ENCODE peak calls at places on chromosomes 12 and 14, in eight cellular contexts. R is brain microvascular endothelial cell, Z is DND-41, P is mammary epithelial cell, J is heart right ventricle, E is upper lobe of right lung, N is hepatocyte, X is mesendoderm. Y is an unnamed sample.

GRCh38 chr12:1034243-1034642 is 43.2 kb downstream of the ERC1 start:
- DNase-seq in Z (no peak), X (no peak), E (no peak), P (no peak), J (no peak), N (no peak), R (no peak), Y (no peak)

GRCh38 chr12:120851939-120852338 is 52.2 kb downstream of the SPPL3 start:
- DNase-seq in Z (no peak), J (no peak), E (no peak), P (no peak), R (no peak), X (no peak), N (no peak), Y (no peak)

GRCh38 chr14:55099741-55100140 is 29.3 kb upstream of the LGALS3 start:
- DNase-seq in P (no peak), E (no peak), R (no peak), J (no peak), X (no peak), N (no peak), Z (no peak), Y (no peak)

GRCh38 chr12:110245278-110245868 is 35.7 kb upstream of the ATP2A2 start:
- DNase-seq in E (peak; percentile 68), Z (peak; percentile 38), X (peak; percentile 66), P (no peak), J (peak; percentile 67), N (no peak), R (no peak), Y (peak; percentile 36)

GRCh38 chr12:12511895-12512674 is 50.6 kb downstream of the DUSP16 start:
- DNase-seq in J (no peak), Z (no peak), X (no peak), P (no peak), E (no peak), R (no peak), N (no peak), Y (no peak)

GRCh38 chr12:103801709-103802585 is 39.1 kb downstream of the NT5DC3 start:
- DNase-seq in N (no peak), R (peak; percentile 43), X (no peak), P (peak; percentile 100), E (no peak), J (no peak), Z (no peak), Y (no peak)

GRCh38 chr14:32531942-32532341 is 202.8 kb downstream of the AKAP6 start:
- DNase-seq in E (no peak), P (no peak), Z (no peak), N (no peak), X (no peak), R (no peak), J (no peak), Y (no peak)

GRCh38 chr14:40028991-40029390 is 596.8 kb upstream of the FBXO33 start:
- DNase-seq in J (no peak), E (no peak), Z (no peak), R (no peak), X (no peak), N (no peak), P (no peak), Y (no peak)

GRCh38 chr12:95520825-95521224 is 30.5 kb downstream of the USP44 start:
- DNase-seq in R (no peak), X (no peak), N (no peak), P (no peak), E (no peak), J (no peak), Z (no peak), Y (no peak)

GRCh38 chr14:72680853-72681640 is 212.9 kb downstream of the DPF3 start:
- DNase-seq in P (peak; percentile 64), R (no peak), J (no peak), N (no peak), Z (no peak), X (no peak), E (no peak), Y (no peak)

GRCh38 chr12:12606793-12607589 is 4.7 kb upstream of the CREBL2 start:
- DNase-seq in E (no peak), R (peak; percentile 71), N (no peak), Z (no peak), P (peak; percentile 89), X (peak; percentile 45), J (no peak), Y (no peak)

GRCh38 chr14:103879118-103879569 is 31.8 kb upstream of the PPP1R13B start:
- DNase-seq in X (no peak), E (no peak), R (no peak), N (no peak), Z (no peak), J (no peak), P (no peak), Y (no peak)

GRCh38 chr14:103880986-103881926 is 33.9 kb upstream of the PPP1R13B start:
- DNase-seq in E (peak; percentile 71), J (peak; percentile 54), X (no peak), P (no peak), Z (no peak), N (no peak), R (no peak), Y (no peak)

GRCh38 chr14:103880334-103880985 is 33.1 kb upstream of the PPP1R13B start:
- DNase-seq in R (peak; percentile 15), X (no peak), N (peak; percentile 60), Z (peak; percentile 36), P (peak; percentile 43), J (peak; percentile 86), E (peak; percentile 92), Y (no peak)

GRCh38 chr14:103878180-103878579 is 30.8 kb upstream of the PPP1R13B start:
- DNase-seq in X (no peak), P (no peak), J (no peak), R (no peak), N (no peak), E (no peak), Z (no peak), Y (no peak)

DNA sequence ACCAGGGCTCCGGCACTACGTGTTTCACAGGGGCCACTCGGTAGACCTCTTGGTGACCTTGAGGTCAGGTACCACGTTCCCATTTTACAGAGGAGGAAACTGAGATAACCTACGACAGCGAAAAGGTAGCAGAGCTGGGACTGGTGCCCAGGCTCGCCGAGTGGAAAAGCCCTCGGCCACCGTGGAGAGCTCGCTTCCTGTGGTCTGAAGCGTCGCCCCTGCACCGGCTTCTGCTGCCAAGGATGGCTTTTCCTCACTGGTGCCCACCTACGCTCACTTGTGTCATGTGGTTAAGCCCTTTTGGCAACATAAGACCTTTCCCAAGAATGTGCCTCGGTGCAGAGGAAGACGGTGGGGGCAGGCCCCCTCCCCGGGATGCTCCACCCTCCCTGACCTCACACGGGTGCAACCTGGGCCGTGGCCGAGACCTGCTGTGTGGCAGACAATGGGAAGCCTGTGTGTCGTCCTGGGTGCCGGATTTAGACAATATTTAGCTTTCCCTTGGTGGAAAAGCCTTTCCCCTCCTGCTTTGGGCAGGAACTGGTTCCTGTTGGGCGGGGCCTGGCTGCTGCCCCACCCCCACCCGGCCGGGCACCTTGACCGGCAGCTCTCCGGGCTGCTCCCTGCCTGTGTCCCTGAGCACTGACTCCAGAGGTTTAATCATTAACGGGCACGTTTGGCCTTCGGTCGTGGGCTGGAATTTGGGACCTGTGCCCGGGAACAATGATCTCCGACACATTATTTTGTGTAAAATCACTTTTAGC is 32.4 kb upstream of the PPP1R13B start:
- DNase-seq in N (peak; percentile 83), Z (no peak), J (peak; percentile 59), P (peak; percentile 36), X (peak; percentile 57), R (no peak), E (peak; percentile 92), Y (no peak)
- H3K4me3 ChIP-seq in N (no peak overlapping the region), Z (no peak overlapping the region), J (peak overlapping the region; percentile 26), P (peak overlapping the region; percentile 27), X (no peak overlapping the region), R (peak overlapping the region; percentile 9), E (peak overlapping the region; percentile 41), Y (peak overlapping the region; percentile 48)

DNA sequence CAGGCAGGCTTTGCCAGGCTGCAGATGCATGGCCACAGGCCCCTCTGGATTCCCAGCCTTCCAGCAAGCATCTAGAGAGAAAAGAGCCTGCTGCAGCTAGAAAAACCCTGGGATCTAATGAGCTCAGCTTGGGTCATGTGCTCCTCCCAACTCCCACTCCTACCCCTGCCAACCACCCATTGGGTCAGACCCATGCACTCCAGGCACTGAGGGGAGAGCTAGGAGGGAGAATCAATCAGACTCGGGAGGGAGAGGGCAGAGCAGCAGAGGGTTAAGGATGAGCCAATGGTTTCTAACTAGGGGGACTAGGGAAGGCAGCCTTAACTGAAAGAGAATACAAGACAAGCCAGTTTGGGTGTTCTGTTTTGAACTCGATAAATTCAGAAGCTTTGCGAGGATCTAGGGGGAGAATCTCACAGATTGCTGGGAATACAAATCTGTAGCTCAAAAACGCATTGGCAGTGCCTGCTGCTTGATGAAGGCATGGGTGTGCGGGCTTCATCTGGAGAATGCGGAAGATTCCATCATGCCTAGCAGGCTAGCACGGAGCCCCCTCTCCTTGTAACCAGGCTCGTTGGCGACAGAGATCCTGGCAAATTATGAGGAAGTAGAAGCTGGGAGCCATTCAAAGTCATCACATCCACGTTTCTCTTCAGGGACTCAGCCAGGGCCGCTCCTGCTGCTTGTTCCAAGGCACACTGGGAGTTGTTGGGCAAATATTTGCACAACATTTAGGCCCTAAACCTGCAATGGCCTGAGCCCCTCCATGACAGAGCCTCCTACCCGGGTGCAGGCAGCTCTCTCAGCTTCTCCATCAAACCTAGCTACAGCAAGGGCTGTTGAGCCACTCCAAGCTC is 56.4 kb downstream of the VCPKMT start:
- DNase-seq in X (peak; percentile 16), J (no peak), N (no peak), E (peak; percentile 48), P (no peak), R (no peak), Z (no peak), Y (no peak)
- H3K27ac ChIP-seq in X (peak overlapping the region; percentile 1), J (peak overlapping the region; percentile 41), N (peak overlapping the region; percentile 94), E (peak overlapping the region; percentile 80), P (peak overlapping the region; percentile 84), R (peak overlapping the region; percentile 91), Z (peak overlapping the region; percentile 73), Y (peak overlapping the region; percentile 93)

GRCh38 chr12:112977641-112978040 is 678 bp upstream of the OAS2 start:
- DNase-seq in Z (no peak), J (no peak), E (no peak), N (no peak), X (no peak), P (no peak), R (no peak), Y (no peak)
- H3K4me3 ChIP-seq in Z (peak overlapping the region; percentile 80), J (peak overlapping the region; percentile 64), E (peak overlapping the region; percentile 63), N (no peak overlapping the region), X (no peak overlapping the region), P (no peak overlapping the region), R (no peak overlapping the region), Y (peak overlapping the region; percentile 99)

DNA sequence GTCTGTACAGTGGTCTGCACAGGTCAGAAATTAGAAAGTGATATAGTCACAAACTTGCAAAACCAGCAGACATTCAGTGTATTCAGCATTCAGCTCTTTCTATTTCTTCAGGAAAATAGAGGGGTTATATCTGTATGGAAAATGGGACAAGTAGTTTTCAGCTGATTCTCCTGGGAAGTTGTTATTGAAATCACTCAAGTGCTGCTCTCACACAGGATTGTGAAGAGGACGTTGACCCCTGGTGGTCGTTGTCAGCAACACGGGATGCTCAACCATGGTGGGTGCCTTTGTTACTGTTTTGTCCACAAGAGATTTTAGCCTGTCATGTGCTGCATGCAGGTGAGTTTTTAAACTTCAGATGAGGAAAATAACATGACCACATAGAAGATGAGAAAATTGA is 981.8 kb downstream of the TMEM121 start:
- DNase-seq in J (no peak), P (no peak), E (no peak), N (no peak), R (no peak), Z (peak; percentile 36), X (no peak), Y (no peak)
- H3K27ac ChIP-seq in J (no peak overlapping the region), P (no peak overlapping the region), E (no peak overlapping the region), N (no peak overlapping the region), R (no peak overlapping the region), Z (peak overlapping the region; percentile 92), X (no peak overlapping the region), Y (peak overlapping the region; percentile 60)

GRCh38 chr14:20435454-20436362 is at the start of gene KLHL33:
- DNase-seq in Z (no peak), P (no peak), N (no peak), X (no peak), E (no peak), R (no peak), J (no peak), Y (no peak)
- H3K4me3 ChIP-seq in Z (no peak within 1 kb of the TSS), P (no peak within 1 kb of the TSS), N (no peak within 1 kb of the TSS), X (no peak within 1 kb of the TSS), E (peak within 1 kb of the TSS; percentile 22), R (peak within 1 kb of the TSS; percentile 39), J (peak within 1 kb of the TSS; percentile 58), Y (no peak within 1 kb of the TSS)

Y was measured in CD4-positive, CD25-positive, alpha-beta regulatory T cell.